ENCODE peak calls at places on chromosomes 4 and X, in nine cellular contexts. U, A, T, R, H, Q, I, B and P are unnamed samples.

GRCh38 chr4:16667464-16667863 is 231.0 kb downstream of the LDB2 start:
- DNase-seq in T (no peak), B (no peak), U (no peak), A (no peak), H (no peak), R (no peak), I (peak), Q (no peak), P (no peak)

GRCh38 chrX:153351981-153352380 is 18.0 kb downstream of the ZNF275 start:
- DNase-seq in U (peak), T (no peak), R (no peak), Q (no peak), A (no peak), H (no peak), I (no peak), B (no peak), P (no peak)

GRCh38 chr4:82789377-82789776 is 9.2 kb downstream of the SCD5 start:
- DNase-seq in H (no peak), R (no peak), T (no peak), B (no peak), A (no peak), I (no peak), Q (no peak), U (no peak), P (no peak)

GRCh38 chrX:38991656-38992558 is 190.6 kb downstream of the MID1IP1 start:
- DNase-seq in I (no peak), H (no peak), U (no peak), A (no peak), Q (no peak), T (no peak), B (no peak), R (no peak), P (no peak)

GRCh38 chr4:74543983-74544382 is 99.0 kb downstream of the AREG start:
- DNase-seq in U (no peak), H (no peak), T (no peak), I (no peak), Q (no peak), B (no peak), R (no peak), A (no peak), P (no peak)

GRCh38 chrX:24149346-24150050 is at the start of gene ZFX:
- DNase-seq in B (peak), T (peak), H (peak), U (peak), R (peak), Q (peak), A (peak), I (peak), P (no peak)

GRCh38 chr4:51901363-51901762 is 58.4 kb downstream of the DCUN1D4 start:
- DNase-seq in Q (no peak), T (no peak), A (no peak), B (no peak), H (no peak), R (no peak), U (no peak), I (no peak), P (no peak)

GRCh38 chrX:39736219-39737211 is 361.2 kb downstream of the BCOR start:
- DNase-seq in A (peak), I (peak), H (no peak), B (peak), R (peak), U (peak), Q (no peak), T (peak), P (no peak)

GRCh38 chr4:168183717-168184571 is 91.6 kb downstream of the ANXA10 start:
- DNase-seq in R (no peak), I (peak), T (no peak), A (no peak), B (no peak), H (no peak), Q (no peak), U (peak), P (peak)

GRCh38 chrX:130746709-130747347 is 156.2 kb downstream of the ENOX2 start:
- DNase-seq in R (no peak), H (no peak), A (no peak), I (peak), Q (no peak), T (no peak), B (no peak), U (no peak), P (no peak)

GRCh38 chrX:103663921-103664320 is 22.6 kb downstream of the MORF4L2 start:
- DNase-seq in A (no peak), H (no peak), I (no peak), Q (no peak), B (no peak), T (no peak), R (no peak), U (no peak), P (no peak)

GRCh38 chrX:19753368-19753767 is 134.0 kb downstream of the SH3KBP1 start:
- DNase-seq in T (no peak), U (no peak), R (no peak), H (no peak), I (no peak), B (no peak), A (no peak), Q (no peak), P (no peak)

GRCh38 chrX:6856471-6856870 is 291.0 kb upstream of the STS start:
- DNase-seq in T (no peak), Q (no peak), B (no peak), I (no peak), U (no peak), H (no peak), R (no peak), A (no peak), P (no peak)

GRCh38 chr4:119068529-119068962 is 67.1 kb upstream of the MYOZ2 start:
- DNase-seq in Q (no peak), R (no peak), A (no peak), T (no peak), I (peak), B (no peak), U (no peak), H (no peak), P (no peak)

GRCh38 chr4:37073226-37073840 is 171.2 kb upstream of the NWD2 start:
- DNase-seq in I (no peak), U (no peak), H (no peak), B (no peak), A (no peak), T (no peak), R (no peak), Q (no peak), P (no peak)

GRCh38 chr4:87433342-87433741 is 11.0 kb downstream of the NUDT9 start:
- DNase-seq in U (no peak), R (no peak), T (no peak), B (no peak), I (no peak), H (no peak), A (no peak), Q (no peak), P (no peak)

GRCh38 chrX:10415704-10416001 is 204.7 kb downstream of the MID1 start:
- DNase-seq in I (no peak), B (no peak), A (no peak), Q (no peak), H (no peak), T (no peak), R (no peak), U (no peak), P (no peak)

GRCh38 chrX:30831082-30831481 is 58.0 kb downstream of the TAB3 start:
- DNase-seq in T (no peak), A (no peak), I (no peak), U (no peak), R (no peak), B (no peak), Q (no peak), H (no peak), P (no peak)

GRCh38 chr4:55386073-55386472 is 9.7 kb upstream of the TMEM165 start:
- DNase-seq in T (no peak), R (no peak), B (no peak), Q (no peak), I (no peak), A (no peak), U (no peak), H (no peak), P (no peak)